ENCODE peak calls at places on chromosomes 6 and 20, in four cellular contexts. One of them, this sample, is unnamed. For H3K27me3, the result is how much of the 10 kb centered on the place peaks cover.

GRCh38 chr6:34027445-34027936 is 118.4 kb downstream of the GRM4 start:
- DNase-seq in GM23248: peak
- DNase-seq in neural progenitor cell: peak
- DNase-seq in fibroblast of lung: peak
- DNase-seq in this sample: peak

GRCh38 chr20:840858-841567 is 7.5 kb downstream of the FAM110A start:
- DNase-seq in GM23248: peak
- DNase-seq in fibroblast of lung: no peak
- DNase-seq in neural progenitor cell: peak
- DNase-seq in this sample: peak

GRCh38 chr6:124964084-124964763 is 2.0 kb downstream of the RNF217 start:
- DNase-seq in neural progenitor cell: peak
- DNase-seq in GM23248: peak
- DNase-seq in fibroblast of lung: peak
- DNase-seq in this sample: no peak

GRCh38 chr20:47330071-47330470 is 26.4 kb downstream of the ZMYND8 start:
- DNase-seq in fibroblast of lung: no peak
- DNase-seq in GM23248: no peak
- DNase-seq in neural progenitor cell: no peak
- DNase-seq in this sample: no peak

GRCh38 chr6:41583576-41583975 is 37.4 kb downstream of the FOXP4 start:
- DNase-seq in fibroblast of lung: no peak
- DNase-seq in GM23248: no peak
- DNase-seq in neural progenitor cell: no peak
- DNase-seq in this sample: no peak

GRCh38 chr6:107655245-107655644 is 165.3 kb downstream of the SOBP start:
- DNase-seq in neural progenitor cell: peak
- DNase-seq in fibroblast of lung: no peak
- DNase-seq in GM23248: peak
- DNase-seq in this sample: no peak

GRCh38 chr20:31236953-31237352 is 20.5 kb upstream of the DEFB115 start:
- DNase-seq in neural progenitor cell: no peak
- DNase-seq in GM23248: no peak
- DNase-seq in fibroblast of lung: no peak
- DNase-seq in this sample: no peak

GRCh38 chr6:149840345-149841075 is 23.6 kb downstream of the LRP11 start:
- DNase-seq in neural progenitor cell: peak
- DNase-seq in GM23248: peak
- DNase-seq in fibroblast of lung: peak
- DNase-seq in this sample: peak

GRCh38 chr6:10033223-10033829 is 381.5 kb downstream of the TFAP2A start:
- DNase-seq in GM23248: peak
- DNase-seq in fibroblast of lung: no peak
- DNase-seq in neural progenitor cell: peak
- DNase-seq in this sample: peak

GRCh38 chr6:150314230-150315188 is 54.3 kb upstream of the IYD start:
- DNase-seq in fibroblast of lung: no peak
- DNase-seq in GM23248: no peak
- DNase-seq in neural progenitor cell: no peak
- DNase-seq in this sample: no peak

GRCh38 chr20:35918021-35918420 is 36.3 kb downstream of the SCAND1 start:
- DNase-seq in fibroblast of lung: no peak
- DNase-seq in GM23248: no peak
- DNase-seq in neural progenitor cell: no peak
- DNase-seq in this sample: no peak

GRCh38 chr6:39050453-39051112 is 2.0 kb downstream of the GLP1R start:
- DNase-seq in GM23248: no peak
- DNase-seq in neural progenitor cell: no peak
- DNase-seq in fibroblast of lung: no peak
- DNase-seq in this sample: no peak
- H3K27me3 ChIP-seq in GM23248: under half
- H3K27me3 ChIP-seq in neural progenitor cell: under half
- H3K27me3 ChIP-seq in fibroblast of lung: under half
- H3K27me3 ChIP-seq in this sample: under half

GRCh38 chr6:17886891-17887290 is 100.5 kb downstream of the KIF13A start:
- DNase-seq in GM23248: peak
- DNase-seq in neural progenitor cell: no peak
- DNase-seq in fibroblast of lung: no peak
- DNase-seq in this sample: no peak

GRCh38 chr6:17885889-17886576 is 101.4 kb downstream of the KIF13A start:
- DNase-seq in GM23248: no peak
- DNase-seq in neural progenitor cell: no peak
- DNase-seq in fibroblast of lung: no peak
- DNase-seq in this sample: no peak

GRCh38 chr6:17883665-17884500 is 103.6 kb downstream of the KIF13A start:
- DNase-seq in GM23248: no peak
- DNase-seq in fibroblast of lung: no peak
- DNase-seq in neural progenitor cell: no peak
- DNase-seq in this sample: no peak

GRCh38 chr6:17884501-17885039 is 102.9 kb downstream of the KIF13A start:
- DNase-seq in fibroblast of lung: no peak
- DNase-seq in neural progenitor cell: no peak
- DNase-seq in GM23248: peak
- DNase-seq in this sample: no peak

DNA sequence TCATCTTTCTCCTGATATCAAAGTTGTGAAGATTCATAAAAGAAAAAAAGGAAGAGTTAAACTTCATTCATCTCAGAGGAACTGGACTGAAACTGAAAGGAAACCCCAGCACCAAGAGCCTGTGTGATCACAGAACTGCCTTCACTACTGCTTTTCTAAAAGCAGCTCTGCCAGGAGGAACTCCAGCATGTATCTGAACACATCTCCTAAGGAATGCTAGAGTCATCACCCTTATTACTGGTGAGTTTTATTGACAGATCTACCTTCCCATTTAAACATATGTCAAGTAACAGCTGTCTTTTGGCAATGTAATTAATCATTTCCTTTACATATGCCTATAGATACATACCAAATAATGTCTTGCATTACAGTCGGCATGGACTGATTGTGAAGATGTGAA is 102.4 kb downstream of the KIF13A start:
- DNase-seq in neural progenitor cell: no peak
- DNase-seq in fibroblast of lung: no peak
- DNase-seq in GM23248: peak
- DNase-seq in this sample: peak
- H3K4me2 ChIP-seq in neural progenitor cell: no peak
- H3K4me2 ChIP-seq in fibroblast of lung: no peak
- H3K4me2 ChIP-seq in GM23248: peak
- H3K4me2 ChIP-seq in this sample: no peak

DNA sequence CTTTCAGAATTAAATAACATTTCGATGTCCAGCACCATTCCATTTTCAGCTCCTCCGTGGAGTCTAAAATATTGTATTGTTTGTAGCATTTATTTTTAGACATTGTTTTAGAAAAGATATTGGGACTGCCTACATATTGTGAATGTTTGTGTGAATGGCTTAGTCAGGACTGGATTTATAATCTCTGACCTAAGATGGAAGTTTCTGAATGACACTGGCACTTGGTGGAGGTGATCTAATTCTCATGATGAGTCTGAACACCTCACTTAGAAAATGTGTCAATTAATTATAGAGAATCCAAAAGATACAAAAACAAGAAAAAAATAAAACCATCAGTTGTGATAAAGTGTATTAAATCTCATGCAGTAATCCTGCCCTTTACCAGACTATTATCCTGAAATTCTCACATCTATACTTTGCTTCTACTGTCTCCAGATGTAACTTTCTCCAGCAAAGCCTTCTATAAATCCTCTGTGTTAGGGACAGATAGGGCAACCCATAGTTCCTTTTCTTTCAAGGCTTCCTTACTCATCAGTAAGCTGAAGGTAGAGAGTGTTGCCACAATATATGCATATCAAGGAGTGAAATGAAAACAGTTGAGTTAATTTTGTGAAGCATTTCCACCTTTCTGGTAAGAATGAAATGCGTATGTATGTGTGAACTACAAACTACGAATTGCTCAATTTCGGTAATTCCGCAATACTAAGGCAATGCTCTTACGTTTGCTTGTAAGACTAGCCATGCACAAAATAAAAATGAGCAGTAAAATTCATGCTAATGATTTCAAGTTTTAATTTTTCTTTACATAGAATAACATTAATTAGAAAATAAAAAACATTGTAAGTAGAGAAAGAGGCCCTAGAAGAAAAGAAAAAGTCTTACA is 61.0 kb upstream of the HBS1L start:
- DNase-seq in GM23248: no peak
- DNase-seq in neural progenitor cell: no peak
- DNase-seq in fibroblast of lung: peak
- DNase-seq in this sample: no peak
- H3K4me3 ChIP-seq in GM23248: no peak
- H3K4me3 ChIP-seq in neural progenitor cell: no peak
- H3K4me3 ChIP-seq in fibroblast of lung: no peak
- H3K4me3 ChIP-seq in this sample: no peak

DNA sequence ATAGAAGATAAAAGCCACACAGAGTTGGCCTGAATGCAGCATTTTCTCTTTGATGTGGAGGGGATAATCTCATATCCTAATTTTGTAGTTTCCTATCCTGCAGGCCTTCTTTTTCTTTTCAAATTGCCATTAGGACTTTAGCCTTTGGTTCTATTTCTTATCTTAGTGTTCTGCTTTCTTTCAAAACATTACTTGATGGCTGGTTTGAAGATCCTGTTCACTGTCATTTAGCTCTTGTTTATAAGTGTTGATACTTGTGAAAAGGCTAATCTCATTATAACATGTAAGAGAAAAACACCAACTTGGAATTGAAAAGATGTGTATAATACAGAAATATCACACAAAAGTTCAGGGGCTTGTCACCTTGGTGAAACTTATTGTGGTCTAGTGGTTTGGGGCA is 54.6 kb upstream of the PKIB start:
- DNase-seq in fibroblast of lung: no peak
- DNase-seq in neural progenitor cell: no peak
- DNase-seq in GM23248: no peak
- DNase-seq in this sample: no peak
- H3K27me3 ChIP-seq in fibroblast of lung: under half
- H3K27me3 ChIP-seq in neural progenitor cell: under half
- H3K27me3 ChIP-seq in GM23248: under half
- H3K27me3 ChIP-seq in this sample: under half

GRCh38 chr6:98657764-98658163 is 176.6 kb upstream of the POU3F2 start:
- DNase-seq in fibroblast of lung: peak
- DNase-seq in neural progenitor cell: peak
- DNase-seq in GM23248: peak
- DNase-seq in this sample: peak
- H3K4me2 ChIP-seq in fibroblast of lung: no peak
- H3K4me2 ChIP-seq in neural progenitor cell: no peak
- H3K4me2 ChIP-seq in GM23248: no peak
- H3K4me2 ChIP-seq in this sample: no peak

DNA sequence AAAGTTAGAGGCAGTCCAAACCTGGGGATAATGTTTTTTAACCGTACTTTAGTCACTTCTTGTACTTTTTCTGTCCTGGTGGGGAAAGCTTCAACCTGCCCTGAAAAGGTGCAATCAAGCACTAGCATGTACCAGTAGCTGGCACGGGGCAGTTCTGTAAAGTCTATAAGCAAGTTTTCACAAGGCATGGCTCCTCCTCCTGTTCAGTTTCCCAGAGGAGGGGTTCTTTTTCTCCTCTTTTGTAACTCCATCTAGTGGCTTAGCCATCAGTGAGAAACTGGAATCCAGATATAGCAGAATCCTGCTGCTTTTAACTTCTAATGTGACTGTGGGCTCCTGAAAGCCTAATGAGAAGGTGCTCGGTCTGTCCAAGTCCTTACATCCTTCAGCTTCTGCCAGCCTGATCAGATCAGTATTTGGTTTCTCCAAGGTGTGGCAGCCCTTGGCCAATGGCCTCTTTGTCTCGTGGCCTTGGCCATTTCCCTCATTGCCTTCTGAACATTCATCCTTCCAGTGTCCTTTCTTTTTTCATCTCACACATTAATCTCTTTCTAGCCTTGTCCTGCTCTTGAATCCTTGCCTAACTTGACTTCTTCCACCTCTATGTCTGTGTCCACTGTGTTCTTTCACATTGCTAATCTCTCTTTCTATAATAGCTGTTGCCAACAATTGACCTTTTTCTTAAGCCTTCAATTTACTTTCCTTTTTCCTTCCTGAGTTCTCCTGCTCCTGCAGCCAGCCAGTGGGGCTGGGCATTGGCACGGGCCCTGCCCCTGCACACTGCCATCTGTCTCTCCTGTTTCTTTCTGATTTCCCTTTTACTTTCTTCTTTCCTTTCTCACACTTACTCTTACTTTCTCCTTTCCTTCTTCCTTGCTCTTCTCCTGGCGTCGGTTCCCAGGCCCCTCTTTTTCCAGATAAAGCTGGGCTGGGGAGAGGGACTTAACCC is 222.0 kb upstream of the SYNCRIP start:
- DNase-seq in fibroblast of lung: peak
- DNase-seq in GM23248: peak
- DNase-seq in neural progenitor cell: no peak
- DNase-seq in this sample: peak
- H3K4me3 ChIP-seq in fibroblast of lung: peak
- H3K4me3 ChIP-seq in GM23248: peak
- H3K4me3 ChIP-seq in neural progenitor cell: no peak
- H3K4me3 ChIP-seq in this sample: peak

GRCh38 chr20:23318347-23318746 is 32.2 kb upstream of the NXT1 start:
- DNase-seq in neural progenitor cell: no peak
- DNase-seq in GM23248: no peak
- DNase-seq in fibroblast of lung: no peak
- DNase-seq in this sample: no peak

GRCh38 chr20:23316626-23317025 is 34.0 kb upstream of the NXT1 start:
- DNase-seq in GM23248: no peak
- DNase-seq in neural progenitor cell: no peak
- DNase-seq in fibroblast of lung: no peak
- DNase-seq in this sample: no peak

GRCh38 chr20:23311932-23312331 is 38.7 kb upstream of the NXT1 start:
- DNase-seq in neural progenitor cell: no peak
- DNase-seq in GM23248: no peak
- DNase-seq in fibroblast of lung: no peak
- DNase-seq in this sample: no peak

GRCh38 chr20:23317081-23317480 is 33.5 kb upstream of the NXT1 start:
- DNase-seq in fibroblast of lung: no peak
- DNase-seq in neural progenitor cell: no peak
- DNase-seq in GM23248: no peak
- DNase-seq in this sample: no peak

GRCh38 chr20:23314714-23315498 is 35.7 kb upstream of the NXT1 start:
- DNase-seq in fibroblast of lung: peak
- DNase-seq in GM23248: no peak
- DNase-seq in neural progenitor cell: no peak
- DNase-seq in this sample: no peak
- H3K27me3 ChIP-seq in fibroblast of lung: under half
- H3K27me3 ChIP-seq in GM23248: under half
- H3K27me3 ChIP-seq in neural progenitor cell: under half
- H3K27me3 ChIP-seq in this sample: half or more

DNA sequence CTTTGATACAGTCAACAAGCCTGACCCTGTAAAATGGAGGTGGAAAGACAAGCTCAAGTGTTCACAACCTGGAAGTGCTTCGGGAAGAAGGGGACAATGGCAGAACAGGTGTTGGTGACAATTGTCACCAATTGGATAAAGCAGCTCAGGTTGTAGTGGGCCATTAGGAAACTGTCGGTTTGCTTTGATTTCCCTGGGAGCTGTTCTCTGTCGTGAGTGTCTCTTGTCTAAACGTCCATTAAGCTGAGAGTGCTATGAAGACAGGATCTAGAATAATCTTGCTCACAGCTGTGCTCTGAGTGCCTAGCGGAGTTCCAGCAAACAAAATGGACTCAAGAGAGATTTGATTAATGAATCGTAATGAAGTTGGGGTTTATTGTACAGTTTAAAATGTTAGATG is 15.0 kb downstream of the CCR6 start:
- DNase-seq in fibroblast of lung: no peak
- DNase-seq in neural progenitor cell: no peak
- DNase-seq in GM23248: no peak
- DNase-seq in this sample: no peak
- H3K4me2 ChIP-seq in fibroblast of lung: no peak
- H3K4me2 ChIP-seq in neural progenitor cell: no peak
- H3K4me2 ChIP-seq in GM23248: no peak
- H3K4me2 ChIP-seq in this sample: no peak

This sample was measured in PC-3.